ENCODE peak calls at places on chromosomes 2 and 18, in five cellular contexts. S is IMR-90, A is mesendoderm, Z is H1, G is mesenchymal stem cell. H is an unnamed sample.

GRCh38 chr2:20599861-20600461 is 50.9 kb downstream of the HS1BP3 start:
- DNase-seq in S (no peak), Z (no peak), G (no peak), A (no peak), H (peak)

GRCh38 chr2:150272404-150272803 is 215.1 kb downstream of the RND3 start:
- DNase-seq in A (no peak), S (no peak), G (no peak), Z (no peak), H (no peak)

GRCh38 chr2:221454459-221455105 is 117.5 kb downstream of the EPHA4 start:
- DNase-seq in Z (no peak), G (no peak), A (no peak), S (no peak), H (no peak)

GRCh38 chr2:159516241-159516758 is 100.0 kb downstream of the BAZ2B start:
- DNase-seq in G (peak), Z (no peak), A (peak), S (peak), H (peak)

GRCh38 chr18:80097201-80097600 is 11.9 kb upstream of the ADNP2 start:
- DNase-seq in S (no peak), Z (no peak), A (no peak), G (no peak), H (no peak)

GRCh38 chr18:54774971-54775665 is 53.2 kb upstream of the RAB27B start:
- DNase-seq in A (no peak), Z (no peak), S (peak), G (no peak), H (no peak)

GRCh38 chr18:55633032-55633431 is 45.0 kb upstream of the TCF4 start:
- DNase-seq in G (no peak), A (no peak), S (no peak), Z (no peak), H (no peak)

GRCh38 chr2:240203842-240204270 is 63.4 kb upstream of the OTOS start:
- DNase-seq in A (no peak), G (no peak), Z (no peak), S (no peak), H (no peak)

GRCh38 chr18:58887613-58887963 is 22.9 kb downstream of the ZNF532 start:
- DNase-seq in Z (no peak), G (peak), A (no peak), S (no peak), H (no peak)

GRCh38 chr2:16244966-16245320 is 304.6 kb downstream of the MYCN start:
- DNase-seq in G (no peak), Z (no peak), S (no peak), A (no peak), H (no peak)

GRCh38 chr18:34709631-34710429 is at the start of gene DTNA:
- DNase-seq in G (peak), S (peak), A (peak), Z (no peak), H (peak)

GRCh38 chr2:207513577-207514257 is 16.0 kb upstream of the CREB1 start:
- DNase-seq in Z (no peak), G (peak), A (no peak), S (peak), H (no peak)

GRCh38 chr2:27914046-27914792 is 23.7 kb downstream of the BABAM2 start:
- DNase-seq in G (no peak), A (no peak), S (peak), Z (no peak), H (no peak)

GRCh38 chr2:137857871-137858270 is 106.4 kb upstream of the HNMT start:
- DNase-seq in S (no peak), G (no peak), A (peak), Z (no peak), H (no peak)

GRCh38 chr2:219511547-219512325 is 2.5 kb upstream of the ASIC4 start:
- DNase-seq in A (no peak), Z (no peak), S (no peak), G (no peak), H (no peak)

GRCh38 chr2:68709421-68709911 is 25.1 kb upstream of the ARHGAP25 start:
- DNase-seq in S (peak), Z (no peak), A (peak), G (peak), H (peak)

GRCh38 chr18:32389868-32390267 is 80.8 kb downstream of the GAREM1 start:
- DNase-seq in S (no peak), G (no peak), Z (no peak), A (no peak), H (no peak)

GRCh38 chr2:190959911-190960788 is 53.8 kb downstream of the STAT1 start:
- DNase-seq in A (no peak), Z (no peak), S (peak), G (peak), H (no peak)
- H3K4me3 ChIP-seq in A (no peak), Z (no peak), S (no peak), G (no peak), H (no peak)

DNA sequence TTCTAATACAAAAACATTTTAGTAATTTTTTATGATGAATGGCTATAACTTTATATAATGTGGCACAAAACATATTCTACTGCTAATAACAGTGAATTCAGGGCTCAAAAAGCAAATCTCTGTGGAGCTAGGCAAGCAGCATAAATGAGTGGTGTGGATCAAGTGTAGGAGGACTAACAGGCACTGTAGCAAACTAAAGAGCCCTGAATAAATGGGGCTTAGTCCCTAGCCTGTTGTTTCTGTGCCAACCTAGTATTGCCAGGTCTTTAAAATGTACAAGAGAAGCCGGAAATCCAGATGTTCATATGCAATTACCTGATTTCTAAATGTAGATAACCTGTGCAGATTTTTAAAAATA is 18.5 kb downstream of the REL start:
- DNase-seq in Z (no peak), G (no peak), A (no peak), S (no peak), H (no peak)
- H2BK5ac ChIP-seq in Z (no peak), G (no peak), A (no peak), S (no peak), H (no peak)

GRCh38 chr2:3132466-3132865 is 245.2 kb downstream of the EIPR1 start:
- DNase-seq in Z (no peak), G (no peak), S (no peak), A (no peak), H (no peak)

GRCh38 chr2:3129867-3130266 is 247.8 kb downstream of the EIPR1 start:
- DNase-seq in Z (no peak), G (no peak), A (no peak), S (no peak), H (no peak)

GRCh38 chr2:3130444-3130843 is 247.2 kb downstream of the EIPR1 start:
- DNase-seq in A (no peak), Z (no peak), S (no peak), G (no peak), H (no peak)

GRCh38 chr2:3130889-3131635 is 246.6 kb downstream of the EIPR1 start:
- DNase-seq in G (peak), A (peak), Z (no peak), S (no peak), H (peak)

DNA sequence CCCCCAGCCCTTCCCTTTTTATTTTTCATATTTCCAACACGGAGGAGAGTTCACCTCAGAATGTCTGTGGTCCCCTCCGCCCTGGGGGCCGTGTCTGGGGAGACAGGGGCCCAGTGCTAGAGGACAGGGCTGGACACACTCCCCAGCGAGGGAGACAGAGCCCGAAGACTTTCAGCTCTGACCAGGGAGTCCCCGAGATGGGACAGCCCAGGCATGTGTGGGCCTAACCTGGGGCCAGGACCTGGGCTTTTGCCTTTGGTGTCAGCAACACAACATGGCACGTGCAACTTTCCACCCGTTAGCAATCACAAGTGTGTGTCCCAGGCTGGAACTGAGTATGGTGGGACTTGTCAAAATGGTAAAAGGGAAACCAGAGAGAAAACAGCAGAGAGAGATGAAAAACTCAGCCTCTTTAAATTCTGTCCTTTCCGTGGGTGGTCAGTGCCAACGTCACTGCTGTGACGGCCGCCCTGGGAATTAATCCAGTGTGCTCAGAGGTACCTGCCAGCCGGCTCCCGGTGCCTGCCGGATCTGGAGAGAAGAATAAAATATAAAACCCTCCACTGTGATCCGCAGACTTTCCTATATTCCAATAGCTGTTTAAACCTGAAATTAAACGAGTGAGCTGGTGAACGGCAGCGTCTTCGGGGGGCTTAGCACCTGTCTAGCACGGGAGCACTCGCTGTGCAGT is 245.8 kb downstream of the EIPR1 start:
- DNase-seq in G (no peak), S (no peak), Z (no peak), A (no peak), H (no peak)
- H2BK15ac ChIP-seq in G (no peak), S (no peak), Z (no peak), A (no peak), H (peak)

DNA sequence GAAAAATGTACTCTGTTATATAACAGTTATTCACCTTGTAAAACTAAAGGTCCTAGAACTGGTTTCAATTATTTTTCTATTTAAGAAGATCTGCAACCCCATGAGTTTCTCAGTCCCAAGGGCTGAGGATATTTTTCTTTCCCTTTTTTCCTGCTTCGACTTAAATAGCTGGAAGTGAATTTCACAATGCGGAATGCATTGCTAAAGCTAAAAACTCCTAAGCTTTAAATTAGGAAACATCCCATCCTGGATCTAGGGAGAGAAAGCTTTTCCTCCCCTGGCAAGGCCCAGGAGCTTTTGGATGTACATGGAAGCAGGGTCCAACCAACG is 1.4 kb downstream of the RFX8 start:
- DNase-seq in Z (no peak), G (no peak), A (no peak), S (peak), H (no peak)
- H3K4me3 ChIP-seq in Z (peak), G (peak), A (no peak), S (peak), H (no peak)

GRCh38 chr2:11996618-11997017 is 250.2 kb downstream of the LPIN1 start:
- DNase-seq in G (no peak), Z (no peak), S (peak), A (no peak), H (no peak)
- H2BK5ac ChIP-seq in G (no peak), Z (no peak), S (no peak), A (no peak), H (no peak)

H was measured in neuronal stem cell.